ENCODE peak calls at places on chromosomes 6 and 20, in ten cellular contexts. One of them, this sample, is unnamed.

GRCh38 chr6:52371656-52372151 is 9.8 kb downstream of the PAQR8 start:
- DNase-seq in right cardiac atrium: no peak
- DNase-seq in activated CD8-positive, alpha-beta T cell treated with anti-CD3 and anti-CD28 coated beads, Interleukin-2, amount 10 ng/mL, durations not matched to agents 7 days and 5 days: no peak
- DNase-seq in brain pericyte: no peak
- DNase-seq in ovary: no peak
- DNase-seq in fibroblast of pulmonary artery: peak
- DNase-seq in GM12865: no peak
- DNase-seq in NCI-H2081: no peak
- DNase-seq in NCI-H345: no peak
- DNase-seq in activated T-cell treated with anti-CD3 and anti-CD28 coated beads, Interleukin-2, amount 50 U/mL, for 24 hours: no peak
- DNase-seq in this sample: peak

GRCh38 chr6:167795874-167796667 is 30.6 kb upstream of the AFDN start:
- DNase-seq in NCI-H345: no peak
- DNase-seq in ovary: no peak
- DNase-seq in fibroblast of pulmonary artery: no peak
- DNase-seq in right cardiac atrium: peak
- DNase-seq in GM12865: no peak
- DNase-seq in NCI-H2081: no peak
- DNase-seq in activated T-cell treated with anti-CD3 and anti-CD28 coated beads, Interleukin-2, amount 50 U/mL, for 24 hours: no peak
- DNase-seq in activated CD8-positive, alpha-beta T cell treated with anti-CD3 and anti-CD28 coated beads, Interleukin-2, amount 10 ng/mL, durations not matched to agents 7 days and 5 days: no peak
- DNase-seq in brain pericyte: no peak
- DNase-seq in this sample: no peak

GRCh38 chr20:62843656-62844055 is 18.0 kb downstream of the TCFL5 start:
- DNase-seq in activated CD8-positive, alpha-beta T cell treated with anti-CD3 and anti-CD28 coated beads, Interleukin-2, amount 10 ng/mL, durations not matched to agents 7 days and 5 days: no peak
- DNase-seq in NCI-H2081: no peak
- DNase-seq in right cardiac atrium: no peak
- DNase-seq in activated T-cell treated with anti-CD3 and anti-CD28 coated beads, Interleukin-2, amount 50 U/mL, for 24 hours: no peak
- DNase-seq in ovary: no peak
- DNase-seq in fibroblast of pulmonary artery: no peak
- DNase-seq in NCI-H345: no peak
- DNase-seq in brain pericyte: no peak
- DNase-seq in GM12865: no peak
- DNase-seq in this sample: no peak

GRCh38 chr20:16661738-16662137 is 68.1 kb upstream of the SNRPB2 start:
- DNase-seq in NCI-H2081: no peak
- DNase-seq in brain pericyte: no peak
- DNase-seq in NCI-H345: no peak
- DNase-seq in ovary: no peak
- DNase-seq in activated T-cell treated with anti-CD3 and anti-CD28 coated beads, Interleukin-2, amount 50 U/mL, for 24 hours: no peak
- DNase-seq in fibroblast of pulmonary artery: no peak
- DNase-seq in GM12865: no peak
- DNase-seq in activated CD8-positive, alpha-beta T cell treated with anti-CD3 and anti-CD28 coated beads, Interleukin-2, amount 10 ng/mL, durations not matched to agents 7 days and 5 days: no peak
- DNase-seq in right cardiac atrium: no peak
- DNase-seq in this sample: no peak

GRCh38 chr6:88814909-88815308 is 148.5 kb downstream of the RNGTT start:
- DNase-seq in GM12865: no peak
- DNase-seq in ovary: no peak
- DNase-seq in NCI-H2081: no peak
- DNase-seq in activated T-cell treated with anti-CD3 and anti-CD28 coated beads, Interleukin-2, amount 50 U/mL, for 24 hours: no peak
- DNase-seq in activated CD8-positive, alpha-beta T cell treated with anti-CD3 and anti-CD28 coated beads, Interleukin-2, amount 10 ng/mL, durations not matched to agents 7 days and 5 days: no peak
- DNase-seq in right cardiac atrium: no peak
- DNase-seq in fibroblast of pulmonary artery: no peak
- DNase-seq in NCI-H345: no peak
- DNase-seq in brain pericyte: no peak
- DNase-seq in this sample: no peak

GRCh38 chr6:105431226-105431625 is 28.3 kb upstream of the PREP start:
- DNase-seq in fibroblast of pulmonary artery: peak
- DNase-seq in right cardiac atrium: no peak
- DNase-seq in brain pericyte: no peak
- DNase-seq in activated T-cell treated with anti-CD3 and anti-CD28 coated beads, Interleukin-2, amount 50 U/mL, for 24 hours: no peak
- DNase-seq in activated CD8-positive, alpha-beta T cell treated with anti-CD3 and anti-CD28 coated beads, Interleukin-2, amount 10 ng/mL, durations not matched to agents 7 days and 5 days: peak
- DNase-seq in ovary: no peak
- DNase-seq in NCI-H2081: peak
- DNase-seq in GM12865: peak
- DNase-seq in NCI-H345: peak
- DNase-seq in this sample: peak

GRCh38 chr6:7270320-7271204 is 42.4 kb downstream of the SSR1 start:
- DNase-seq in brain pericyte: no peak
- DNase-seq in NCI-H345: no peak
- DNase-seq in activated T-cell treated with anti-CD3 and anti-CD28 coated beads, Interleukin-2, amount 50 U/mL, for 24 hours: no peak
- DNase-seq in GM12865: no peak
- DNase-seq in fibroblast of pulmonary artery: no peak
- DNase-seq in right cardiac atrium: no peak
- DNase-seq in ovary: no peak
- DNase-seq in NCI-H2081: no peak
- DNase-seq in activated CD8-positive, alpha-beta T cell treated with anti-CD3 and anti-CD28 coated beads, Interleukin-2, amount 10 ng/mL, durations not matched to agents 7 days and 5 days: no peak
- DNase-seq in this sample: no peak

GRCh38 chr20:60008130-60008808 is 50.0 kb downstream of the CDH26 start:
- DNase-seq in NCI-H345: no peak
- DNase-seq in brain pericyte: no peak
- DNase-seq in ovary: no peak
- DNase-seq in NCI-H2081: no peak
- DNase-seq in fibroblast of pulmonary artery: no peak
- DNase-seq in activated T-cell treated with anti-CD3 and anti-CD28 coated beads, Interleukin-2, amount 50 U/mL, for 24 hours: no peak
- DNase-seq in activated CD8-positive, alpha-beta T cell treated with anti-CD3 and anti-CD28 coated beads, Interleukin-2, amount 10 ng/mL, durations not matched to agents 7 days and 5 days: no peak
- DNase-seq in right cardiac atrium: no peak
- DNase-seq in GM12865: no peak
- DNase-seq in this sample: no peak

GRCh38 chr6:148593130-148593812 is 153.6 kb upstream of the UST start:
- DNase-seq in NCI-H345: no peak
- DNase-seq in GM12865: no peak
- DNase-seq in brain pericyte: no peak
- DNase-seq in fibroblast of pulmonary artery: no peak
- DNase-seq in activated T-cell treated with anti-CD3 and anti-CD28 coated beads, Interleukin-2, amount 50 U/mL, for 24 hours: no peak
- DNase-seq in NCI-H2081: no peak
- DNase-seq in activated CD8-positive, alpha-beta T cell treated with anti-CD3 and anti-CD28 coated beads, Interleukin-2, amount 10 ng/mL, durations not matched to agents 7 days and 5 days: no peak
- DNase-seq in right cardiac atrium: no peak
- DNase-seq in ovary: no peak
- DNase-seq in this sample: no peak

GRCh38 chr20:6489361-6490154 is 277.9 kb upstream of the BMP2 start:
- DNase-seq in right cardiac atrium: no peak
- DNase-seq in GM12865: no peak
- DNase-seq in NCI-H345: peak
- DNase-seq in ovary: no peak
- DNase-seq in activated T-cell treated with anti-CD3 and anti-CD28 coated beads, Interleukin-2, amount 50 U/mL, for 24 hours: no peak
- DNase-seq in brain pericyte: no peak
- DNase-seq in fibroblast of pulmonary artery: no peak
- DNase-seq in activated CD8-positive, alpha-beta T cell treated with anti-CD3 and anti-CD28 coated beads, Interleukin-2, amount 10 ng/mL, durations not matched to agents 7 days and 5 days: no peak
- DNase-seq in NCI-H2081: peak
- DNase-seq in this sample: no peak

GRCh38 chr20:40637176-40637575 is 51.9 kb downstream of the MAFB start:
- DNase-seq in right cardiac atrium: no peak
- DNase-seq in activated T-cell treated with anti-CD3 and anti-CD28 coated beads, Interleukin-2, amount 50 U/mL, for 24 hours: no peak
- DNase-seq in fibroblast of pulmonary artery: no peak
- DNase-seq in GM12865: no peak
- DNase-seq in activated CD8-positive, alpha-beta T cell treated with anti-CD3 and anti-CD28 coated beads, Interleukin-2, amount 10 ng/mL, durations not matched to agents 7 days and 5 days: no peak
- DNase-seq in NCI-H345: no peak
- DNase-seq in ovary: no peak
- DNase-seq in brain pericyte: no peak
- DNase-seq in NCI-H2081: no peak
- DNase-seq in this sample: no peak

GRCh38 chr20:16701296-16701695 is 28.5 kb upstream of the SNRPB2 start:
- DNase-seq in ovary: no peak
- DNase-seq in GM12865: peak
- DNase-seq in NCI-H345: peak
- DNase-seq in fibroblast of pulmonary artery: peak
- DNase-seq in activated CD8-positive, alpha-beta T cell treated with anti-CD3 and anti-CD28 coated beads, Interleukin-2, amount 10 ng/mL, durations not matched to agents 7 days and 5 days: peak
- DNase-seq in NCI-H2081: no peak
- DNase-seq in brain pericyte: no peak
- DNase-seq in right cardiac atrium: no peak
- DNase-seq in activated T-cell treated with anti-CD3 and anti-CD28 coated beads, Interleukin-2, amount 50 U/mL, for 24 hours: no peak
- DNase-seq in this sample: no peak

GRCh38 chr6:158047120-158047518 is 65.5 kb downstream of the SYNJ2 start:
- DNase-seq in right cardiac atrium: no peak
- DNase-seq in fibroblast of pulmonary artery: no peak
- DNase-seq in NCI-H345: no peak
- DNase-seq in ovary: no peak
- DNase-seq in activated CD8-positive, alpha-beta T cell treated with anti-CD3 and anti-CD28 coated beads, Interleukin-2, amount 10 ng/mL, durations not matched to agents 7 days and 5 days: peak
- DNase-seq in NCI-H2081: no peak
- DNase-seq in brain pericyte: no peak
- DNase-seq in activated T-cell treated with anti-CD3 and anti-CD28 coated beads, Interleukin-2, amount 50 U/mL, for 24 hours: peak
- DNase-seq in GM12865: peak
- DNase-seq in this sample: no peak

GRCh38 chr20:19310541-19310940 is 98.1 kb downstream of the SLC24A3 start:
- DNase-seq in right cardiac atrium: no peak
- DNase-seq in activated CD8-positive, alpha-beta T cell treated with anti-CD3 and anti-CD28 coated beads, Interleukin-2, amount 10 ng/mL, durations not matched to agents 7 days and 5 days: no peak
- DNase-seq in GM12865: no peak
- DNase-seq in activated T-cell treated with anti-CD3 and anti-CD28 coated beads, Interleukin-2, amount 50 U/mL, for 24 hours: no peak
- DNase-seq in NCI-H345: no peak
- DNase-seq in brain pericyte: no peak
- DNase-seq in ovary: no peak
- DNase-seq in fibroblast of pulmonary artery: no peak
- DNase-seq in NCI-H2081: no peak
- DNase-seq in this sample: no peak